ENCODE peak calls at places on chromosomes 3 and 15, in ten cellular contexts. Q is Right ventricle myocardium inferior, M is neuronal stem cell, A is neural progenitor cell, R is H4, S is LoVo, D is GM12864, I is psoas muscle, J is activated B cell treated with CpG ODN at 0.5 μM for 24 hours, U is ureter. K is an unnamed sample.

GRCh38 chr3:120567370-120568197 is 28.6 kb upstream of the NDUFB4 start:
- DNase-seq in Q (no peak), M (no peak), A (peak), R (peak), S (no peak), D (no peak), I (no peak), J (no peak), U (no peak), K (no peak)

GRCh38 chr15:89912145-89912673 is 543 bp downstream of the ARPIN start:
- DNase-seq in Q (peak), M (peak), A (peak), R (no peak), S (peak), D (no peak), I (peak), J (no peak), U (no peak), K (no peak)

GRCh38 chr3:159937561-159937960 is 51.1 kb upstream of the IL12A start:
- DNase-seq in Q (no peak), M (no peak), A (no peak), R (no peak), S (no peak), D (no peak), I (no peak), J (no peak), U (no peak), K (no peak)

GRCh38 chr3:175433026-175433668 is 574.0 kb downstream of the NAALADL2 start:
- DNase-seq in Q (no peak), M (no peak), A (no peak), R (no peak), S (no peak), D (no peak), I (no peak), J (no peak), U (no peak), K (no peak)

GRCh38 chr3:71066356-71066755 is 517.2 kb downstream of the FOXP1 start:
- DNase-seq in Q (peak), M (no peak), A (no peak), R (no peak), S (no peak), D (no peak), I (no peak), J (no peak), U (no peak), K (no peak)

GRCh38 chr15:39530446-39531342 is 50.2 kb upstream of the THBS1 start:
- DNase-seq in Q (no peak), M (no peak), A (no peak), R (no peak), S (no peak), D (no peak), I (no peak), J (no peak), U (peak), K (no peak)

GRCh38 chr3:177904661-177905060 is 631.6 kb upstream of the KCNMB2 start:
- DNase-seq in Q (no peak), M (no peak), A (no peak), R (peak), S (no peak), D (no peak), I (no peak), J (no peak), U (no peak), K (no peak)

GRCh38 chr3:172676208-172676920 is 34.5 kb downstream of the NCEH1 start:
- DNase-seq in Q (no peak), M (no peak), A (no peak), R (no peak), S (no peak), D (no peak), I (no peak), J (no peak), U (no peak), K (no peak)

GRCh38 chr3:62229908-62230307 is 143.4 kb downstream of the FEZF2 start:
- DNase-seq in Q (no peak), M (no peak), A (peak), R (no peak), S (no peak), D (no peak), I (no peak), J (no peak), U (no peak), K (no peak)

GRCh38 chr15:99118801-99119546 is 14.1 kb downstream of the SYNM start:
- DNase-seq in Q (no peak), M (no peak), A (no peak), R (no peak), S (no peak), D (no peak), I (peak), J (no peak), U (no peak), K (no peak)

GRCh38 chr15:85383470-85384148 is 3.2 kb downstream of the AKAP13 start:
- DNase-seq in Q (no peak), M (no peak), A (no peak), R (no peak), S (no peak), D (no peak), I (no peak), J (no peak), U (no peak), K (no peak)

GRCh38 chr15:66931768-66932633 is 133.4 kb upstream of the SMAD3 start:
- DNase-seq in Q (no peak), M (peak), A (peak), R (peak), S (peak), D (no peak), I (no peak), J (no peak), U (peak), K (no peak)

GRCh38 chr3:62051506-62051905 is 321.8 kb downstream of the FEZF2 start:
- DNase-seq in Q (peak), M (no peak), A (peak), R (peak), S (peak), D (no peak), I (no peak), J (no peak), U (no peak), K (no peak)

GRCh38 chr3:32239638-32240550 is 1.4 kb downstream of the CMTM8 start:
- DNase-seq in Q (no peak), M (peak), A (peak), R (peak), S (peak), D (peak), I (no peak), J (no peak), U (no peak), K (no peak)